ENCODE peak calls at places on chromosome 12, in five cellular contexts. D is vagina, K is coronary artery, H is neural progenitor cell, A is left lung. E is an unnamed sample.
A peak's percentile ranks its signal among the peaks of the same experiment; 100 is the strongest.

GRCh38 chr12:39102474-39103209 is 197.3 kb upstream of the CPNE8 start:
- DNase-seq in D (no peak), K (no peak), H (no peak), A (no peak), E (no peak)

GRCh38 chr12:117367006-117367638 is 5.7 kb upstream of the NOS1 start:
- DNase-seq in D (no peak), K (no peak), H (peak; percentile 84), A (no peak), E (peak; percentile 79)

GRCh38 chr12:100995201-100995600 is 200.6 kb downstream of the ANO4 start:
- DNase-seq in D (no peak), K (no peak), H (peak; percentile 84), A (no peak), E (no peak)

GRCh38 chr12:78698747-78699146 is 165.8 kb upstream of the SYT1 start:
- DNase-seq in D (no peak), K (no peak), H (no peak), A (no peak), E (no peak)

GRCh38 chr12:50988871-50989270 is 36.5 kb downstream of the HIGD1C start:
- DNase-seq in D (no peak), K (no peak), H (no peak), A (no peak), E (no peak)

GRCh38 chr12:4383304-4383865 is 3.9 kb upstream of the FGF23 start:
- DNase-seq in D (peak; percentile 58), K (no peak), H (peak; percentile 63), A (no peak), E (no peak)

GRCh38 chr12:27682534-27682933 is 13.7 kb upstream of the REP15 start:
- DNase-seq in D (no peak), K (no peak), H (no peak), A (no peak), E (no peak)

GRCh38 chr12:65525501-65526141 is 247.1 kb downstream of the MSRB3 start:
- DNase-seq in D (no peak), K (no peak), H (no peak), A (no peak), E (no peak)

GRCh38 chr12:1500095-1500801 is 94.1 kb downstream of the FBXL14 start:
- DNase-seq in D (no peak), K (no peak), H (no peak), A (no peak), E (no peak)

GRCh38 chr12:52871291-52871961 is 22.6 kb upstream of the KRT78 start:
- DNase-seq in D (no peak), K (no peak), H (no peak), A (peak; percentile 72), E (no peak)

GRCh38 chr12:52579468-52580450 is 6.1 kb upstream of the KRT74 start:
- DNase-seq in D (no peak), K (no peak), H (no peak), A (no peak), E (no peak)

GRCh38 chr12:89451876-89452275 is 72.7 kb downstream of the GALNT4 start:
- DNase-seq in D (no peak), K (no peak), H (peak; percentile 74), A (peak; percentile 43), E (no peak)

GRCh38 chr12:104669057-104669770 is 212.5 kb downstream of the CHST11 start:
- DNase-seq in D (no peak), K (peak; percentile 85), H (peak; percentile 47), A (peak; percentile 82), E (peak; percentile 87)

GRCh38 chr12:39764944-39765560 is 145.4 kb upstream of the ABCD2 start:
- DNase-seq in D (no peak), K (no peak), H (peak; percentile 52), A (no peak), E (no peak)

GRCh38 chr12:25557830-25558436 is 4.8 kb upstream of the LMNTD1 start:
- DNase-seq in D (no peak), K (no peak), H (peak; percentile 75), A (no peak), E (no peak)

GRCh38 chr12:108381793-108382436 is 42.8 kb upstream of the CMKLR1 start:
- DNase-seq in D (no peak), K (no peak), H (peak; percentile 84), A (no peak), E (no peak)

GRCh38 chr12:113131556-113131955 is 4.0 kb downstream of the RASAL1 start:
- DNase-seq in D (no peak), K (no peak), H (no peak), A (no peak), E (no peak)

GRCh38 chr12:47282206-47282605 is 202.4 kb upstream of the AMIGO2 start:
- DNase-seq in D (no peak), K (no peak), H (no peak), A (no peak), E (no peak)

GRCh38 chr12:119178544-119179334 is at the start of gene HSPB8:
- DNase-seq in D (peak; percentile 96), K (peak; percentile 99), H (peak; percentile 47), A (peak; percentile 94), E (peak; percentile 65)

GRCh38 chr12:75820848-75821578 is 210.6 kb downstream of the PHLDA1 start:
- DNase-seq in D (no peak), K (no peak), H (no peak), A (no peak), E (no peak)

GRCh38 chr12:119036878-119037493 is 55.6 kb downstream of the SRRM4 start:
- DNase-seq in D (no peak), K (no peak), H (peak; percentile 66), A (no peak), E (peak; percentile 34)

GRCh38 chr12:32437095-32437515 is 37.7 kb downstream of the FGD4 start:
- DNase-seq in D (no peak), K (no peak), H (no peak), A (no peak), E (no peak)
- H3K4me3 ChIP-seq in D (no peak overlapping the region), K (no peak overlapping the region), H (no peak overlapping the region), A (no peak overlapping the region), E (no peak overlapping the region)

GRCh38 chr12:49637401-49637800 is 14.0 kb downstream of the PRPF40B start:
- DNase-seq in D (no peak), K (peak; percentile 70), H (peak; percentile 31), A (no peak), E (no peak)

GRCh38 chr12:49636979-49637378 is 13.6 kb downstream of the PRPF40B start:
- DNase-seq in D (no peak), K (no peak), H (peak; percentile 72), A (no peak), E (peak; percentile 74)

GRCh38 chr12:49635656-49636055 is 12.3 kb downstream of the PRPF40B start:
- DNase-seq in D (no peak), K (no peak), H (no peak), A (no peak), E (no peak)

GRCh38 chr12:49635036-49635435 is 11.7 kb downstream of the PRPF40B start:
- DNase-seq in D (peak; percentile 67), K (no peak), H (no peak), A (no peak), E (no peak)

GRCh38 chr12:49636574-49636973 is 13.2 kb downstream of the PRPF40B start:
- DNase-seq in D (no peak), K (no peak), H (no peak), A (no peak), E (no peak)
- H3K27ac ChIP-seq in D (no peak overlapping the region), K (peak overlapping the region; percentile 13), H (no peak overlapping the region), A (peak overlapping the region; percentile 5), E (peak overlapping the region; percentile 23)

DNA sequence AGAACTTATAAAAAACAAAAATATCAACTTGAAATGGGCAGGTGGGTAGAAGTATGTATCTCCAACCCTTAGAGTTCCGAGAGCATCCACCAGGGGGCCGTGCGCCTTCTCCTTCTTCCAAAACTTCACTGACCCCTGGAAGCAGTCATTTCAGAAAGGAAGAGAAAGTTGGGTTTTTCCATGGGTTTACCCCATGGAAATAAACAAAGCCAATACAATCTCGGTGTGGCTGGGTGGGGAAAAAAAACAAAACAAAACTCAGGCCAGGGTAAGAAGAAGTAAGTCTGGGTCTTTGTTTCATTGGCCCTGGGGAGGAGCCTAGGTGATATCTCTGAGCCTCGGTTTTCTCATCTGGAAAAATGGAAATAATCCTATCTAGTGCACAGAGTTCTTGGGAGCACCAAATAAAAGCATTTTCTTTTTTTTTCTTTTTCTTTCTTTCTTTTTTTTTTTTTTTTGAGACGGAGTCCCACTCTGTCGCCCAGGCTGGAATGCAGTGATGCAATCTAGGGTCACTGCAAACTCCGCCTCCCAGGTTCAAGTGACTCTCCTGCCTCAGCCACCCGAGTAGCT is 33.6 kb upstream of the HNF1A start:
- DNase-seq in D (no peak), K (no peak), H (peak; percentile 64), A (peak; percentile 79), E (no peak)
- TF ChIP-seq CTCF in D (peak; percentile 29), K (no peak), H (peak; percentile 87), A (peak; percentile 68), E (peak; percentile 40)

GRCh38 chr12:127041985-127042625 is 1224.9 kb upstream of the TMEM132C start:
- DNase-seq in D (no peak), K (no peak), H (no peak), A (no peak), E (no peak)
- H3K4me3 ChIP-seq in D (no peak overlapping the region), K (no peak overlapping the region), H (no peak overlapping the region), A (no peak overlapping the region), E (no peak overlapping the region)

GRCh38 chr12:6158749-6159148 is 34.3 kb upstream of the VWF start:
- DNase-seq in D (no peak), K (no peak), H (no peak), A (no peak), E (no peak)
- H3K27ac ChIP-seq in D (no peak overlapping the region), K (no peak overlapping the region), H (no peak overlapping the region), A (peak overlapping the region; percentile 18), E (no peak overlapping the region)

DNA sequence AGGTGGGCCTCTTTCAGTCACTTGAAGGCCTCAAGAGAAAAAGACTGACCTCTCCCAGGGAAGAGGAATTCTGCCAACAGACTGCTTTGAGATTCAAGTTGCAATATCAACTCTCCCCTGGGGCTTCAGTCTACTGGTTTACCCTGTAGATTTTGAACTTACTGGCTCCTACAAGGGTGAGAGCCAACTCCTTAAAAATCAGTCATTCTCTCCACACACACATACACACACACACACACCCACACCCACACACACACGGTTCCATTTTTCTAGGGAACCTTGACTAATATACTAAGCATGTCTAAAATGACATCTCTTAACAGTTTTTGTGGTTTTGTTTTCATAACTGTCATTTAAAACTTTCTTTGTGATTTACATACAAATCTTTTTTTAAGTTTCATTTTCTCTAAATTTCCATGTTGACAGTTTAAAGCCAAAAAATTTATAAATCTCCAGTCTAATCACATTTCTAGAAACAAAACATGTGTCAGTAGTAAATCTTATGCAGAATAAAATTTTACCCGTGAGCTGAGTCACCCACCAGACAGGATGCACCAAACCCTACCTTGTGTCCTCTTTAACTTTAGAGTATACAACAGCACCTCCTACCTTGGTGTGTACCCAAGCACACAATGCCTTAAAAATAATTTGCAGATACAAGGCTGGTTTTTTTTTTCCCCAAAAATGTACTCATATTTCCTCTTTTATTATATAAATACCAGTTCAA is 394.6 kb downstream of the AEBP2 start:
- DNase-seq in D (no peak), K (no peak), H (no peak), A (no peak), E (no peak)
- TF ChIP-seq CTCF in D (no peak), K (no peak), H (no peak), A (no peak), E (no peak)

GRCh38 chr12:116324684-116325664 is 47.5 kb upstream of the MED13L start:
- DNase-seq in D (no peak), K (no peak), H (no peak), A (no peak), E (no peak)
- H3K4me3 ChIP-seq in D (no peak overlapping the region), K (no peak overlapping the region), H (no peak overlapping the region), A (no peak overlapping the region), E (no peak overlapping the region)